ENCODE peak calls at places on chromosomes 3 and 15, in seven cellular contexts. F is stimulated activated CD8-positive, alpha-beta memory T cell treated with anti-CD3 and anti-CD28 coated beads, Interleukin-15, amount 100 ng/mL, for 24 hours; W is stimulated activated CD4-positive, alpha-beta T cell treated with anti-CD3 and anti-CD28 coated beads, Interleukin-4, amount 100 ng/mL, for 48 hours; R is HEK293T; C is OCI-LY7; E is left kidney; T is KBM-7. Y is an unnamed sample.

GRCh38 chr15:29631076-29632070 is 190.9 kb downstream of the TJP1 start:
- DNase-seq in W (no peak), F (no peak), T (no peak), E (no peak), C (no peak), R (no peak), Y (no peak)

GRCh38 chr3:143099213-143099612 is 20.4 kb upstream of the CHST2 start:
- DNase-seq in R (no peak), E (no peak), W (no peak), C (no peak), F (no peak), T (no peak), Y (no peak)

GRCh38 chr3:131801566-131801965 is 233.2 kb downstream of the CPNE4 start:
- DNase-seq in F (no peak), R (no peak), W (no peak), E (no peak), T (no peak), C (no peak), Y (no peak)

GRCh38 chr15:31605467-31605931 is 278.9 kb downstream of the KLF13 start:
- DNase-seq in E (peak; percentile 39), T (no peak), C (no peak), W (no peak), R (no peak), F (no peak), Y (no peak)

GRCh38 chr3:32137870-32138269 is 31.4 kb downstream of the GPD1L start:
- DNase-seq in R (no peak), W (no peak), E (no peak), F (no peak), C (no peak), T (no peak), Y (no peak)

GRCh38 chr3:61821823-61822251 is 260.5 kb downstream of the PTPRG start:
- DNase-seq in F (no peak), C (no peak), R (peak; percentile 19), T (no peak), W (no peak), E (no peak), Y (no peak)

GRCh38 chr3:58529516-58530353 is 7.3 kb downstream of the ACOX2 start:
- DNase-seq in F (no peak), W (no peak), T (peak; percentile 43), C (peak; percentile 58), R (peak; percentile 67), E (peak; percentile 61), Y (peak; percentile 42)

GRCh38 chr3:156693166-156693565 is 18.8 kb downstream of the TIPARP start:
- DNase-seq in C (no peak), T (no peak), R (no peak), E (no peak), F (no peak), W (no peak), Y (no peak)

GRCh38 chr3:190862209-190863118 is at the start of gene GMNC:
- DNase-seq in E (peak; percentile 87), C (no peak), R (peak; percentile 70), W (peak; percentile 19), F (no peak), T (peak; percentile 56), Y (peak; percentile 69)

GRCh38 chr15:41878355-41878699 is 15.5 kb downstream of the SPTBN5 start:
- DNase-seq in C (no peak), F (no peak), R (no peak), W (no peak), T (no peak), E (no peak), Y (no peak)

GRCh38 chr3:46928297-46928696 is 48.2 kb downstream of the CCDC12 start:
- DNase-seq in F (no peak), W (no peak), T (peak; percentile 95), R (no peak), C (peak; percentile 77), E (no peak), Y (no peak)

GRCh38 chr15:43251863-43252241 is 14.9 kb downstream of the TGM5 start:
- DNase-seq in C (no peak), W (no peak), R (no peak), F (no peak), E (no peak), T (no peak), Y (no peak)

GRCh38 chr3:156416846-156417581 is 137.9 kb downstream of the SSR3 start:
- DNase-seq in W (no peak), E (no peak), R (no peak), T (no peak), C (no peak), F (no peak), Y (no peak)

GRCh38 chr15:25228261-25228660 is 210.6 kb downstream of the UBE3A start:
- DNase-seq in E (no peak), T (no peak), F (no peak), R (no peak), W (no peak), C (no peak), Y (no peak)

GRCh38 chr3:152843955-152844354 is 9.0 kb downstream of the P2RY1 start:
- DNase-seq in F (no peak), E (no peak), R (no peak), C (no peak), W (no peak), T (no peak), Y (no peak)

GRCh38 chr3:127637546-127637945 is 8.6 kb downstream of the PODXL2 start:
- DNase-seq in C (peak; percentile 42), T (peak; percentile 79), E (peak; percentile 24), R (peak; percentile 27), F (no peak), W (no peak), Y (no peak)

GRCh38 chr3:64889991-64890390 is 202.2 kb upstream of the ADAMTS9 start:
- DNase-seq in T (no peak), E (peak; percentile 58), F (no peak), W (no peak), R (no peak), C (no peak), Y (no peak)

GRCh38 chr3:138442433-138442832 is 8.0 kb downstream of the ESYT3 start:
- DNase-seq in C (no peak), T (peak; percentile 16), E (no peak), R (peak; percentile 57), W (no peak), F (no peak), Y (peak; percentile 39)

GRCh38 chr15:71390101-71390500 is 274.8 kb downstream of the THSD4 start:
- DNase-seq in F (no peak), R (no peak), C (no peak), T (no peak), E (peak; percentile 46), W (no peak), Y (no peak)

GRCh38 chr3:71859128-71859519 is 74.2 kb upstream of the PROK2 start:
- DNase-seq in C (peak; percentile 10), F (no peak), T (peak; percentile 69), W (no peak), E (peak; percentile 65), R (peak; percentile 34), Y (peak; percentile 8)

GRCh38 chr3:187689984-187690383 is 12.4 kb downstream of the RTP2 start:
- DNase-seq in E (no peak), F (no peak), T (no peak), W (no peak), R (no peak), C (no peak), Y (no peak)

GRCh38 chr3:129123314-129124060 is 1.9 kb upstream of the RAB43 start:
- DNase-seq in W (no peak), R (no peak), C (peak; percentile 42), F (no peak), T (peak; percentile 80), E (no peak), Y (no peak)

GRCh38 chr3:185843635-185844034 is 18.8 kb upstream of the IGF2BP2 start:
- DNase-seq in R (no peak), E (no peak), T (no peak), F (no peak), W (no peak), C (no peak), Y (no peak)

GRCh38 chr3:106811376-106811775 is 565.9 kb upstream of the CCDC54 start:
- DNase-seq in T (no peak), W (no peak), C (no peak), F (no peak), E (no peak), R (no peak), Y (no peak)

GRCh38 chr15:73464602-73465001 is 21.6 kb downstream of the REC114 start:
- DNase-seq in E (no peak), F (no peak), W (no peak), T (peak; percentile 19), R (peak; percentile 44), C (no peak), Y (no peak)

GRCh38 chr3:138949445-138950005 is 2.5 kb downstream of the FOXL2NB start:
- DNase-seq in T (no peak), R (no peak), E (peak; percentile 19), W (no peak), C (no peak), F (no peak), Y (no peak)

GRCh38 chr3:103127737-103128136 is 692.9 kb downstream of the ZPLD1 start:
- DNase-seq in T (no peak), C (no peak), E (no peak), W (no peak), R (no peak), F (no peak), Y (no peak)

GRCh38 chr3:83218383-83219200 is 1457.1 kb upstream of the GBE1 start:
- DNase-seq in T (no peak), R (no peak), W (no peak), F (no peak), C (no peak), E (no peak), Y (no peak)

GRCh38 chr3:134594236-134594825 is 56.5 kb downstream of the KY start:
- DNase-seq in F (no peak), E (no peak), C (no peak), R (no peak), W (no peak), T (no peak), Y (no peak)

GRCh38 chr15:63939531-63940130 is 105.9 kb upstream of the HERC1 start:
- DNase-seq in C (no peak), R (no peak), T (peak; percentile 62), F (no peak), W (no peak), E (peak; percentile 51), Y (no peak)